ENCODE peak calls at places on chromosomes 13 and 19, in nine cellular contexts. One of them, this sample, is unnamed.

GRCh38 chr13:64305246-64305645 is 2889.6 kb upstream of the PCDH20 start:
- DNase-seq in stomach: no peak
- DNase-seq in AG04450: no peak
- DNase-seq in upper lobe of right lung: no peak
- DNase-seq in thoracic aorta: no peak
- DNase-seq in mucosa of descending colon: no peak
- DNase-seq in sigmoid colon: no peak
- DNase-seq in AG09319: no peak
- DNase-seq in type B pancreatic cell: no peak
- DNase-seq in this sample: no peak

GRCh38 chr13:77784531-77784930 is 87.0 kb downstream of the SLAIN1 start:
- DNase-seq in stomach: no peak
- DNase-seq in AG04450: no peak
- DNase-seq in upper lobe of right lung: no peak
- DNase-seq in thoracic aorta: no peak
- DNase-seq in mucosa of descending colon: no peak
- DNase-seq in sigmoid colon: no peak
- DNase-seq in AG09319: no peak
- DNase-seq in type B pancreatic cell: no peak
- DNase-seq in this sample: no peak

GRCh38 chr19:890831-891230 is 2.2 kb downstream of the MED16 start:
- DNase-seq in stomach: no peak
- DNase-seq in AG04450: no peak
- DNase-seq in upper lobe of right lung: no peak
- DNase-seq in thoracic aorta: no peak
- DNase-seq in mucosa of descending colon: peak
- DNase-seq in sigmoid colon: no peak
- DNase-seq in AG09319: no peak
- DNase-seq in type B pancreatic cell: no peak
- DNase-seq in this sample: no peak

GRCh38 chr13:52165410-52165809 is 6.0 kb upstream of the NEK3 start:
- DNase-seq in stomach: no peak
- DNase-seq in AG04450: no peak
- DNase-seq in upper lobe of right lung: no peak
- DNase-seq in thoracic aorta: no peak
- DNase-seq in mucosa of descending colon: no peak
- DNase-seq in sigmoid colon: no peak
- DNase-seq in AG09319: no peak
- DNase-seq in type B pancreatic cell: no peak
- DNase-seq in this sample: no peak

GRCh38 chr19:31583148-31583547 is 233.9 kb upstream of the TSHZ3 start:
- DNase-seq in stomach: no peak
- DNase-seq in AG04450: no peak
- DNase-seq in upper lobe of right lung: no peak
- DNase-seq in thoracic aorta: no peak
- DNase-seq in mucosa of descending colon: no peak
- DNase-seq in sigmoid colon: peak
- DNase-seq in AG09319: no peak
- DNase-seq in type B pancreatic cell: no peak
- DNase-seq in this sample: no peak

GRCh38 chr19:46639356-46640061 is 3.5 kb upstream of the GNG8 start:
- DNase-seq in stomach: no peak
- DNase-seq in AG04450: no peak
- DNase-seq in upper lobe of right lung: peak
- DNase-seq in thoracic aorta: no peak
- DNase-seq in mucosa of descending colon: peak
- DNase-seq in sigmoid colon: peak
- DNase-seq in AG09319: no peak
- DNase-seq in type B pancreatic cell: peak
- DNase-seq in this sample: no peak

GRCh38 chr13:20814224-20814910 is 40.6 kb upstream of the EEF1AKMT1 start:
- DNase-seq in stomach: peak
- DNase-seq in AG04450: peak
- DNase-seq in upper lobe of right lung: peak
- DNase-seq in thoracic aorta: peak
- DNase-seq in mucosa of descending colon: peak
- DNase-seq in sigmoid colon: peak
- DNase-seq in AG09319: peak
- DNase-seq in type B pancreatic cell: no peak
- DNase-seq in this sample: no peak

GRCh38 chr19:46471116-46471733 is at the start of gene PNMA8A:
- DNase-seq in stomach: peak
- DNase-seq in AG04450: no peak
- DNase-seq in upper lobe of right lung: peak
- DNase-seq in thoracic aorta: peak
- DNase-seq in mucosa of descending colon: no peak
- DNase-seq in sigmoid colon: peak
- DNase-seq in AG09319: no peak
- DNase-seq in type B pancreatic cell: peak
- DNase-seq in this sample: peak

GRCh38 chr13:112888238-112889111 is 80.5 kb upstream of the MCF2L start:
- DNase-seq in stomach: no peak
- DNase-seq in AG04450: no peak
- DNase-seq in upper lobe of right lung: no peak
- DNase-seq in thoracic aorta: no peak
- DNase-seq in mucosa of descending colon: peak
- DNase-seq in sigmoid colon: no peak
- DNase-seq in AG09319: no peak
- DNase-seq in type B pancreatic cell: no peak
- DNase-seq in this sample: peak

GRCh38 chr19:38676023-38676877 is 28.8 kb downstream of the ACTN4 start:
- DNase-seq in stomach: no peak
- DNase-seq in AG04450: no peak
- DNase-seq in upper lobe of right lung: no peak
- DNase-seq in thoracic aorta: no peak
- DNase-seq in mucosa of descending colon: no peak
- DNase-seq in sigmoid colon: no peak
- DNase-seq in AG09319: no peak
- DNase-seq in type B pancreatic cell: no peak
- DNase-seq in this sample: no peak

GRCh38 chr19:12647047-12647446 is 19.5 kb downstream of the MAN2B1 start:
- DNase-seq in stomach: no peak
- DNase-seq in AG04450: no peak
- DNase-seq in upper lobe of right lung: no peak
- DNase-seq in thoracic aorta: no peak
- DNase-seq in mucosa of descending colon: no peak
- DNase-seq in sigmoid colon: no peak
- DNase-seq in AG09319: no peak
- DNase-seq in type B pancreatic cell: no peak
- DNase-seq in this sample: no peak

GRCh38 chr19:48506138-48506733 is 5.4 kb downstream of the LMTK3 start:
- DNase-seq in stomach: no peak
- DNase-seq in AG04450: no peak
- DNase-seq in upper lobe of right lung: no peak
- DNase-seq in thoracic aorta: no peak
- DNase-seq in mucosa of descending colon: no peak
- DNase-seq in sigmoid colon: no peak
- DNase-seq in AG09319: peak
- DNase-seq in type B pancreatic cell: no peak
- DNase-seq in this sample: no peak

GRCh38 chr19:13031917-13032623 is 36.8 kb downstream of the NFIX start:
- DNase-seq in stomach: no peak
- DNase-seq in AG04450: no peak
- DNase-seq in upper lobe of right lung: no peak
- DNase-seq in thoracic aorta: no peak
- DNase-seq in mucosa of descending colon: no peak
- DNase-seq in sigmoid colon: no peak
- DNase-seq in AG09319: no peak
- DNase-seq in type B pancreatic cell: no peak
- DNase-seq in this sample: no peak

GRCh38 chr19:18232540-18233223 is 6.4 kb upstream of the PDE4C start:
- DNase-seq in stomach: no peak
- DNase-seq in AG04450: no peak
- DNase-seq in upper lobe of right lung: no peak
- DNase-seq in thoracic aorta: no peak
- DNase-seq in mucosa of descending colon: no peak
- DNase-seq in sigmoid colon: no peak
- DNase-seq in AG09319: no peak
- DNase-seq in type B pancreatic cell: no peak
- DNase-seq in this sample: no peak

GRCh38 chr13:92429231-92429630 is 797.4 kb upstream of the GPC6 start:
- DNase-seq in stomach: no peak
- DNase-seq in AG04450: no peak
- DNase-seq in upper lobe of right lung: no peak
- DNase-seq in thoracic aorta: no peak
- DNase-seq in mucosa of descending colon: no peak
- DNase-seq in sigmoid colon: no peak
- DNase-seq in AG09319: no peak
- DNase-seq in type B pancreatic cell: no peak
- DNase-seq in this sample: no peak

GRCh38 chr19:4594199-4594598 is 34.7 kb upstream of the SEMA6B start:
- DNase-seq in stomach: no peak
- DNase-seq in AG04450: no peak
- DNase-seq in upper lobe of right lung: no peak
- DNase-seq in thoracic aorta: no peak
- DNase-seq in mucosa of descending colon: no peak
- DNase-seq in sigmoid colon: no peak
- DNase-seq in AG09319: no peak
- DNase-seq in type B pancreatic cell: no peak
- DNase-seq in this sample: no peak

GRCh38 chr13:20149762-20150161 is 11.1 kb downstream of the GJA3 start:
- DNase-seq in stomach: no peak
- DNase-seq in AG04450: no peak
- DNase-seq in upper lobe of right lung: no peak
- DNase-seq in thoracic aorta: no peak
- DNase-seq in mucosa of descending colon: no peak
- DNase-seq in sigmoid colon: no peak
- DNase-seq in AG09319: no peak
- DNase-seq in type B pancreatic cell: peak
- DNase-seq in this sample: no peak

DNA sequence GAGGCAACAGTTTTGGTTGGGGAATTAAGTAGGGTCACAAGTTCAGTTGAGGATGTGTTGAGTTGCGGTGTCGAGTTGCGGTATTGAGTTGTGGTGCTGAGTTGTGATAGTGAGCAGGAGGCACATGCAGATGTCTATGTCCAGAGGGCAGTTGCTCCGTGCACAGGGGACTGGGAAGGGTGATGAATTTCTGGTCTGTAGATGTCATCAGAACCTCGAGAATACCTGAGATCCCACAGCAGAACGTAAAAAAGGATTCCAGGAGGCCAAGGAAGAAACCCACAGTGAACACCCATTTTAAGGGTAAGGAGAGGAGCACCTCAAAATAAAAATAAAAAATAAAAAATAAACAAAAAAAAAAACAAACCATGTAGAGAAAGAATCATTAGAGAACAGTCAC is 354.4 kb upstream of the ARGLU1 start:
- DNase-seq in stomach: no peak
- DNase-seq in AG04450: no peak
- DNase-seq in upper lobe of right lung: no peak
- DNase-seq in thoracic aorta: no peak
- DNase-seq in mucosa of descending colon: no peak
- DNase-seq in sigmoid colon: no peak
- DNase-seq in AG09319: no peak
- DNase-seq in type B pancreatic cell: no peak
- DNase-seq in this sample: no peak
- TF ChIP-seq CTCF in stomach: no peak
- TF ChIP-seq CTCF in AG04450: no peak
- TF ChIP-seq CTCF in upper lobe of right lung: no peak
- TF ChIP-seq CTCF in thoracic aorta: no peak
- TF ChIP-seq CTCF in mucosa of descending colon: no peak
- TF ChIP-seq CTCF in sigmoid colon: no peak
- TF ChIP-seq CTCF in AG09319: no peak
- TF ChIP-seq CTCF in type B pancreatic cell: no peak
- TF ChIP-seq CTCF in this sample: peak

GRCh38 chr19:55777528-55777927 is 8.6 kb downstream of the RFPL4AL1 start:
- DNase-seq in stomach: no peak
- DNase-seq in AG04450: no peak
- DNase-seq in upper lobe of right lung: no peak
- DNase-seq in thoracic aorta: no peak
- DNase-seq in mucosa of descending colon: no peak
- DNase-seq in sigmoid colon: no peak
- DNase-seq in AG09319: no peak
- DNase-seq in type B pancreatic cell: no peak
- DNase-seq in this sample: no peak
- TF ChIP-seq CTCF in stomach: no peak
- TF ChIP-seq CTCF in AG04450: no peak
- TF ChIP-seq CTCF in upper lobe of right lung: no peak
- TF ChIP-seq CTCF in thoracic aorta: no peak
- TF ChIP-seq CTCF in mucosa of descending colon: no peak
- TF ChIP-seq CTCF in sigmoid colon: no peak
- TF ChIP-seq CTCF in AG09319: no peak
- TF ChIP-seq CTCF in type B pancreatic cell: no peak
- TF ChIP-seq CTCF in this sample: no peak

DNA sequence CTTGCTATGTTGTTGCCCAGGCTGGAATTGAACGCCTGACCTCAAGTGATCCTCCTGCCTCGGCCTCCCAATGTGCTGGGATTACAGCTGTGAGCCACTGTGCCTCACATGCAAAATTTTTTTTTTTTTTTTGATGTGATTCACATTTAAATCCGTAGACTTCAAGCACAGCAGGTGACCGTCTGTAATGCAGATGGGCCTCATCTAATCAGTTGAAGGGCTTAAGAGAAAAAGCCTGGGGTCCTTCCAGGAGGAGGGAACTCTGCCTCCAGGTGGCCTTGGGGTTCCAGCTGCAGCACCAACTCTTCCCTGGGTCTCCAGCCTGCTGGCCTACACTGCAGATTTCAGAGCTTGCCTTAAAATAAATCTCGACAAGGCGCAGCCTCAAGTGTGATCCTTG is 43.6 kb downstream of the GADD45B start:
- DNase-seq in stomach: no peak
- DNase-seq in AG04450: no peak
- DNase-seq in upper lobe of right lung: no peak
- DNase-seq in thoracic aorta: no peak
- DNase-seq in mucosa of descending colon: no peak
- DNase-seq in sigmoid colon: no peak
- DNase-seq in AG09319: no peak
- DNase-seq in type B pancreatic cell: no peak
- DNase-seq in this sample: no peak
- TF ChIP-seq CTCF in stomach: no peak
- TF ChIP-seq CTCF in AG04450: no peak
- TF ChIP-seq CTCF in upper lobe of right lung: no peak
- TF ChIP-seq CTCF in thoracic aorta: no peak
- TF ChIP-seq CTCF in mucosa of descending colon: no peak
- TF ChIP-seq CTCF in sigmoid colon: no peak
- TF ChIP-seq CTCF in AG09319: no peak
- TF ChIP-seq CTCF in type B pancreatic cell: no peak
- TF ChIP-seq CTCF in this sample: no peak

DNA sequence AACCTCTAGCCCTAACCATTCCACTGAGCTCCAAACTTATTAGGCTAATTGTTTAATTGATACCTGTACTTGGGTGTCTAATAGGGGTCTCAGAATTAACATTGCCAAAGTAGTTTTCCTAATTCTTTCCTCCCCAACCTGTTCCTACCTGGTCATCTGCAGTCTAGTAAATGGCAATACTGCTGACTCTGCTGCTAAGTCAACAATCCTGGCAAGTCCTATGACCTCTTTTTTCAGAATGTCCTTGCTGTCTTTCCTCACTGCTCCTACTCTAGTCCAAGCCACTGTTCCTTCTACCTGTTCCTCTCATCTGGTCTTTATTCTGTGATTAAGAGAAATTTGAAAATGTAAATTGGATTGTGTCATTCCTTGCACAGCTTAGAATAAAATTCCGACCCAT is 143.9 kb downstream of the MTUS2 start:
- DNase-seq in stomach: no peak
- DNase-seq in AG04450: no peak
- DNase-seq in upper lobe of right lung: no peak
- DNase-seq in thoracic aorta: no peak
- DNase-seq in mucosa of descending colon: no peak
- DNase-seq in sigmoid colon: no peak
- DNase-seq in AG09319: no peak
- DNase-seq in type B pancreatic cell: no peak
- DNase-seq in this sample: no peak
- TF ChIP-seq CTCF in stomach: no peak
- TF ChIP-seq CTCF in AG04450: no peak
- TF ChIP-seq CTCF in upper lobe of right lung: no peak
- TF ChIP-seq CTCF in thoracic aorta: no peak
- TF ChIP-seq CTCF in mucosa of descending colon: no peak
- TF ChIP-seq CTCF in sigmoid colon: no peak
- TF ChIP-seq CTCF in AG09319: no peak
- TF ChIP-seq CTCF in type B pancreatic cell: no peak
- TF ChIP-seq CTCF in this sample: no peak